ENCODE peak calls at places on chromosomes 2 and 18, in seven cellular contexts. P is AG04449, J is frontal cortex, D is midbrain, M is COLO829, V is pons, E is iris pigment epithelial cell. F is an unnamed sample.
A peak's percentile ranks its signal among the peaks of the same experiment; 100 is the strongest.

GRCh38 chr2:230443540-230443939 is 27.5 kb downstream of the SP100 start:
- DNase-seq in P (peak; percentile 29), J (no peak), M (no peak), E (peak; percentile 60), V (no peak), D (no peak), F (no peak)

GRCh38 chr2:112927745-112928144 is 16.8 kb downstream of the IL37 start:
- DNase-seq in E (no peak), M (no peak), P (no peak), D (no peak), V (no peak), J (no peak), F (no peak)

GRCh38 chr2:190069936-190070696 is 7.6 kb upstream of the MSTN start:
- DNase-seq in V (peak; percentile 81), J (peak; percentile 10), M (no peak), E (peak; percentile 72), D (peak; percentile 37), P (peak; percentile 9), F (peak; percentile 46)

GRCh38 chr2:170742000-170742399 is 26.9 kb downstream of the SP5 start:
- DNase-seq in E (no peak), V (no peak), P (no peak), M (no peak), D (no peak), J (no peak), F (no peak)

GRCh38 chr2:44970846-44971450 is 29.4 kb downstream of the SIX3 start:
- DNase-seq in E (no peak), D (no peak), M (no peak), J (no peak), P (no peak), V (no peak), F (no peak)

GRCh38 chr2:241224851-241225438 is 36.5 kb downstream of the ANO7 start:
- DNase-seq in E (no peak), J (no peak), D (no peak), V (no peak), M (no peak), P (no peak), F (no peak)

GRCh38 chr2:190413421-190413820 is 5.3 kb downstream of the MFSD6 start:
- DNase-seq in E (no peak), J (no peak), P (no peak), V (peak; percentile 54), D (no peak), M (no peak), F (no peak)

GRCh38 chr18:12376034-12376717 is 851 bp downstream of the AFG3L2 start:
- DNase-seq in V (peak; percentile 20), M (no peak), E (peak; percentile 23), P (no peak), D (no peak), J (no peak), F (no peak)

GRCh38 chr2:155389224-155389623 is 690.7 kb downstream of the KCNJ3 start:
- DNase-seq in M (no peak), J (no peak), D (no peak), E (no peak), V (no peak), P (no peak), F (no peak)

GRCh38 chr18:31750259-31750658 is 10.4 kb downstream of the SLC25A52 start:
- DNase-seq in E (no peak), P (no peak), V (no peak), J (no peak), D (no peak), M (no peak), F (no peak)

GRCh38 chr2:126657636-126658315 is 1.8 kb downstream of the GYPC start:
- DNase-seq in J (peak; percentile 41), D (no peak), E (peak; percentile 98), V (peak; percentile 31), M (peak; percentile 83), P (peak; percentile 96), F (no peak)

GRCh38 chr2:154452906-154453493 is 245.5 kb upstream of the KCNJ3 start:
- DNase-seq in D (no peak), M (peak; percentile 22), J (no peak), P (no peak), E (peak; percentile 2), V (no peak), F (no peak)

GRCh38 chr2:176461098-176461497 is 191.9 kb downstream of the MTX2 start:
- DNase-seq in V (no peak), P (no peak), J (no peak), M (no peak), E (no peak), D (no peak), F (no peak)

GRCh38 chr2:119679846-119680245 is 845 bp downstream of the TMEM177 start:
- DNase-seq in V (no peak), M (no peak), D (no peak), P (no peak), E (no peak), J (no peak), F (no peak)

GRCh38 chr2:69720922-69721491 is 20.9 kb upstream of the ANXA4 start:
- DNase-seq in D (no peak), P (no peak), J (no peak), V (no peak), E (no peak), M (no peak), F (no peak)

GRCh38 chr18:33505798-33506197 is 65.3 kb upstream of the CCDC178 start:
- DNase-seq in V (no peak), P (no peak), M (no peak), J (no peak), D (no peak), E (no peak), F (no peak)

GRCh38 chr18:50401888-50402287 is 27.0 kb downstream of the SKA1 start:
- DNase-seq in D (no peak), E (peak; percentile 31), M (no peak), P (no peak), J (no peak), V (no peak), F (no peak)

GRCh38 chr18:37389684-37390368 is 175.8 kb downstream of the CELF4 start:
- DNase-seq in P (no peak), D (no peak), V (no peak), E (no peak), M (no peak), J (no peak), F (no peak)

GRCh38 chr2:20516646-20517341 is 69.9 kb downstream of the RHOB start:
- DNase-seq in V (peak; percentile 94), P (no peak), D (peak; percentile 80), J (peak; percentile 72), E (peak; percentile 36), M (peak; percentile 93), F (peak; percentile 90)

GRCh38 chr2:73243884-73244570 is 9.9 kb downstream of the CCT7 start:
- DNase-seq in V (no peak), J (no peak), P (no peak), E (peak; percentile 76), M (peak; percentile 38), D (no peak), F (no peak)

GRCh38 chr18:67216846-67217245 is 299.7 kb downstream of the DSEL start:
- DNase-seq in M (no peak), E (no peak), J (no peak), V (no peak), P (no peak), D (no peak), F (no peak)

GRCh38 chr2:60823694-60824305 is 57.6 kb upstream of the REL start:
- DNase-seq in D (no peak), P (no peak), J (no peak), M (no peak), E (no peak), V (no peak), F (no peak)

GRCh38 chr18:46627136-46627535 is 29.9 kb downstream of the LOXHD1 start:
- DNase-seq in P (no peak), E (no peak), V (no peak), M (no peak), J (no peak), D (no peak), F (no peak)

GRCh38 chr2:165144315-165144714 is 59.5 kb downstream of the SCN3A start:
- DNase-seq in P (no peak), V (no peak), D (no peak), E (no peak), M (no peak), J (no peak), F (no peak)

GRCh38 chr18:61322265-61322873 is 10.9 kb upstream of the CDH20 start:
- DNase-seq in E (peak; percentile 66), J (peak; percentile 51), P (no peak), V (peak; percentile 89), M (peak; percentile 35), D (peak; percentile 78), F (peak; percentile 89)

GRCh38 chr2:7508220-7508943 is 591.2 kb downstream of the RNF144A start:
- DNase-seq in J (no peak), D (no peak), P (no peak), E (no peak), V (no peak), M (no peak), F (no peak)

GRCh38 chr2:60555066-60555793 is 1.8 kb upstream of the BCL11A start:
- DNase-seq in V (peak; percentile 38), E (peak; percentile 76), D (no peak), M (no peak), P (no peak), J (no peak), F (peak; percentile 47)

GRCh38 chr2:241317391-241317790 is 1.7 kb downstream of the SEPTIN2 start:
- DNase-seq in E (no peak), J (no peak), D (no peak), V (no peak), P (no peak), M (no peak), F (no peak)

GRCh38 chr2:152483276-152483996 is 148.5 kb downstream of the FMNL2 start:
- DNase-seq in E (no peak), P (peak; percentile 42), V (no peak), M (no peak), J (no peak), D (no peak), F (no peak)

GRCh38 chr2:104050632-104051242 is 803.2 kb upstream of the POU3F3 start:
- DNase-seq in P (no peak), E (no peak), M (no peak), V (no peak), J (no peak), D (no peak), F (no peak)

GRCh38 chr2:53512071-53512841 is 255.3 kb upstream of the CHAC2 start:
- DNase-seq in P (no peak), V (no peak), E (peak; percentile 20), J (no peak), M (no peak), D (no peak), F (no peak)